ENCODE peak calls at places on chromosomes 3 and 15, in eight cellular contexts. X is SHP77; Z is neural crest cell; T is activated T-cell treated with anti-CD3 and anti-CD28 coated beads, Interleukin-2, amount 50 U/mL, for 4 hours; W is activated gamma-delta T cell; S is fibroblast of the conjunctiva; K is stromal cell of bone marrow; B is stimulated activated CD8-positive, alpha-beta memory T cell treated with anti-CD3 and anti-CD28 coated beads, Interleukin-12 subunit alpha, Interleukin-12 subunit beta, amount 100 ng/mL, for 4 hours. P is an unnamed sample.

GRCh38 chr15:59274126-59274970 is 67.7 kb downstream of the LDHAL6B start:
- DNase-seq in X (no peak), Z (no peak), T (no peak), W (no peak), S (no peak), K (peak), B (no peak), P (no peak)

GRCh38 chr15:77798151-77798550 is 165.4 kb upstream of the LINGO1 start:
- DNase-seq in X (no peak), Z (no peak), T (no peak), W (no peak), S (no peak), K (no peak), B (no peak), P (peak)

GRCh38 chr3:52067046-52067445 is 10.7 kb upstream of the DUSP7 start:
- DNase-seq in X (no peak), Z (no peak), T (no peak), W (no peak), S (no peak), K (no peak), B (no peak), P (no peak)

GRCh38 chr3:45590256-45590655 is 4.3 kb upstream of the LIMD1 start:
- DNase-seq in X (no peak), Z (no peak), T (no peak), W (no peak), S (no peak), K (no peak), B (no peak), P (no peak)

GRCh38 chr15:35067501-35068347 is 17.4 kb downstream of the NANOGP8 start:
- DNase-seq in X (no peak), Z (no peak), T (no peak), W (no peak), S (no peak), K (no peak), B (no peak), P (no peak)

GRCh38 chr15:80789296-80789695 is 10.1 kb downstream of the CEMIP start:
- DNase-seq in X (no peak), Z (no peak), T (no peak), W (no peak), S (no peak), K (peak), B (no peak), P (no peak)

GRCh38 chr3:169144691-169145090 is 518.8 kb downstream of the MECOM start:
- DNase-seq in X (no peak), Z (no peak), T (no peak), W (no peak), S (no peak), K (no peak), B (no peak), P (no peak)

GRCh38 chr3:187913617-187914033 is 168.4 kb upstream of the BCL6 start:
- DNase-seq in X (no peak), Z (no peak), T (no peak), W (no peak), S (no peak), K (no peak), B (no peak), P (no peak)